ENCODE peak calls at places on chromosomes 11 and 22, in five cellular contexts. W, I, F, G and N are unnamed samples.

GRCh38 chr11:67641302-67642147 is 2.0 kb upstream of the TBX10 start:
- DNase-seq in G (no peak), W (no peak), I (no peak), F (no peak), N (no peak)

GRCh38 chr22:24104307-24105017 is 76.8 kb upstream of the SUSD2 start:
- DNase-seq in G (no peak), F (no peak), W (no peak), I (no peak), N (no peak)

GRCh38 chr11:67396587-67397398 is 4.9 kb downstream of the PPP1CA start:
- DNase-seq in W (no peak), G (no peak), I (no peak), F (no peak), N (peak)

GRCh38 chr22:41983516-41983915 is 14.3 kb downstream of the SEPTIN3 start:
- DNase-seq in W (peak), G (no peak), F (no peak), I (no peak), N (no peak)

GRCh38 chr11:70788247-70789022 is 390.1 kb downstream of the CTTN start:
- DNase-seq in F (no peak), W (peak), G (peak), I (no peak), N (no peak)

GRCh38 chr11:12573707-12574106 is 100.5 kb upstream of the TEAD1 start:
- DNase-seq in I (no peak), G (no peak), F (no peak), W (no peak), N (no peak)

GRCh38 chr22:27576815-27577564 is 224.6 kb downstream of the MN1 start:
- DNase-seq in W (no peak), F (no peak), G (peak), I (no peak), N (no peak)

GRCh38 chr22:49960159-49960966 is at the start of gene PIM3:
- DNase-seq in W (peak), F (peak), G (peak), I (peak), N (peak)

GRCh38 chr22:25627271-25627848 is 62.9 kb downstream of the GRK3 start:
- DNase-seq in I (no peak), W (peak), G (no peak), F (no peak), N (no peak)

GRCh38 chr22:25021976-25022711 is 69.6 kb downstream of the KIAA1671 start:
- DNase-seq in I (no peak), W (no peak), G (no peak), F (no peak), N (no peak)

GRCh38 chr22:33842006-33842354 is 78.3 kb downstream of the LARGE1 start:
- DNase-seq in I (no peak), W (no peak), F (no peak), G (no peak), N (no peak)

GRCh38 chr22:46096706-46097230 is 53.6 kb upstream of the PPARA start:
- DNase-seq in W (no peak), F (no peak), G (no peak), I (no peak), N (no peak)

GRCh38 chr11:29153078-29153477 is 863.8 kb downstream of the KCNA4 start:
- DNase-seq in G (no peak), W (no peak), F (no peak), I (no peak), N (no peak)

GRCh38 chr11:47714554-47715081 is 551 bp downstream of the AGBL2 start:
- DNase-seq in W (peak), G (peak), I (no peak), F (no peak), N (peak)

GRCh38 chr22:17891427-17892167 is 117.3 kb upstream of the BID start:
- DNase-seq in G (no peak), W (no peak), I (no peak), F (no peak), N (no peak)

GRCh38 chr22:37007666-37008065 is 11.6 kb downstream of the TST start:
- DNase-seq in I (no peak), W (no peak), G (no peak), F (no peak), N (no peak)

GRCh38 chr11:39247570-39248137 is 2211.8 kb downstream of the LRRC4C start:
- DNase-seq in W (no peak), F (no peak), G (no peak), I (no peak), N (no peak)

GRCh38 chr11:71240865-71241691 is 11.3 kb downstream of the SHANK2 start:
- DNase-seq in F (no peak), G (peak), I (no peak), W (peak), N (no peak)